ENCODE peak calls at places on chromosome 7, in six cellular contexts. G, Q, F, C, K and A are unnamed samples.

GRCh38 chr7:50502947-50503346 is 52.8 kb upstream of the FIGNL1 start:
- DNase-seq in K (no peak), C (peak; percentile 51), Q (no peak), F (no peak), G (no peak), A (peak; percentile 64)

GRCh38 chr7:82985144-82985802 is 177.4 kb downstream of the PCLO start:
- DNase-seq in F (no peak), C (no peak), G (no peak), Q (no peak), K (no peak), A (no peak)

GRCh38 chr7:5549096-5549896 is 125.7 kb upstream of the TNRC18 start:
- DNase-seq in C (peak; percentile 56), G (no peak), F (no peak), K (no peak), Q (peak; percentile 69), A (peak; percentile 83)

GRCh38 chr7:36658603-36659516 is 65.4 kb downstream of the AOAH start:
- DNase-seq in G (no peak), K (no peak), Q (peak; percentile 99), F (no peak), C (peak; percentile 77), A (peak; percentile 92)

GRCh38 chr7:1535695-1536094 is 5.2 kb downstream of the MAFK start:
- DNase-seq in C (no peak), K (no peak), Q (no peak), G (no peak), F (no peak), A (no peak)

GRCh38 chr7:93551063-93551895 is 23.2 kb downstream of the CALCR start:
- DNase-seq in C (peak; percentile 69), K (peak; percentile 33), G (no peak), F (no peak), Q (peak; percentile 78), A (peak; percentile 67)

GRCh38 chr7:18167815-18168214 is 140.2 kb upstream of the PRPS1L1 start:
- DNase-seq in F (no peak), G (no peak), Q (no peak), C (no peak), K (no peak), A (no peak)

GRCh38 chr7:31958216-31958615 is 112.0 kb downstream of the PDE1C start:
- DNase-seq in F (no peak), Q (no peak), K (no peak), C (peak; percentile 22), G (no peak), A (peak; percentile 52)

GRCh38 chr7:80934286-80934685 is 15.4 kb upstream of the SEMA3C start:
- DNase-seq in Q (no peak), C (peak; percentile 28), F (no peak), G (no peak), K (no peak), A (no peak)